ENCODE peak calls at places on chromosomes 16 and 17, in eight cellular contexts. One of them, this sample, is unnamed.

GRCh38 chr16:69566437-69567030 is 768 bp downstream of the NFAT5 start:
- DNase-seq in omental fat pad: no peak
- DNase-seq in stimulated activated CD8-positive, alpha-beta memory T cell treated with anti-CD3 and anti-CD28 coated beads, Interleukin-4, amount 100 ng/mL, for 4 hours: no peak
- DNase-seq in activated T-helper 1 cell treated with anti-CD3 and anti-CD28 coated beads, Interleukin-12 subunit alpha, Interleukin-12 subunit beta, Interleukin-2, Interleukin-4 antibody, amounts not matched to agents 30 ng/mL and 10 ng/mL and 1 ng/mL, durations not matched to agents 14 hours and 24 hours and 36 hours: peak; percentile 43
- DNase-seq in HTR-8/SVneo: peak; percentile 52
- DNase-seq in anterior cingulate cortex: peak; percentile 3
- DNase-seq in NCI-H1694 treated with DMSO at 0.1 percent for 48 hours: no peak
- DNase-seq in retina: peak; percentile 71
- DNase-seq in this sample: peak; percentile 64

GRCh38 chr17:81961087-81961514 is at the start of gene NOTUM:
- DNase-seq in NCI-H1694 treated with DMSO at 0.1 percent for 48 hours: no peak
- DNase-seq in stimulated activated CD8-positive, alpha-beta memory T cell treated with anti-CD3 and anti-CD28 coated beads, Interleukin-4, amount 100 ng/mL, for 4 hours: no peak
- DNase-seq in omental fat pad: no peak
- DNase-seq in anterior cingulate cortex: no peak
- DNase-seq in activated T-helper 1 cell treated with anti-CD3 and anti-CD28 coated beads, Interleukin-12 subunit alpha, Interleukin-12 subunit beta, Interleukin-2, Interleukin-4 antibody, amounts not matched to agents 30 ng/mL and 10 ng/mL and 1 ng/mL, durations not matched to agents 14 hours and 24 hours and 36 hours: no peak
- DNase-seq in retina: no peak
- DNase-seq in HTR-8/SVneo: no peak
- DNase-seq in this sample: no peak

GRCh38 chr16:28597692-28598261 is 927 bp upstream of the SULT1A2 start:
- DNase-seq in retina: peak; percentile 43
- DNase-seq in omental fat pad: no peak
- DNase-seq in NCI-H1694 treated with DMSO at 0.1 percent for 48 hours: no peak
- DNase-seq in anterior cingulate cortex: no peak
- DNase-seq in activated T-helper 1 cell treated with anti-CD3 and anti-CD28 coated beads, Interleukin-12 subunit alpha, Interleukin-12 subunit beta, Interleukin-2, Interleukin-4 antibody, amounts not matched to agents 30 ng/mL and 10 ng/mL and 1 ng/mL, durations not matched to agents 14 hours and 24 hours and 36 hours: no peak
- DNase-seq in HTR-8/SVneo: peak; percentile 25
- DNase-seq in stimulated activated CD8-positive, alpha-beta memory T cell treated with anti-CD3 and anti-CD28 coated beads, Interleukin-4, amount 100 ng/mL, for 4 hours: no peak
- DNase-seq in this sample: no peak

GRCh38 chr17:20852541-20853370 is 190.1 kb downstream of the USP22 start:
- DNase-seq in anterior cingulate cortex: no peak
- DNase-seq in omental fat pad: no peak
- DNase-seq in stimulated activated CD8-positive, alpha-beta memory T cell treated with anti-CD3 and anti-CD28 coated beads, Interleukin-4, amount 100 ng/mL, for 4 hours: no peak
- DNase-seq in retina: peak; percentile 87
- DNase-seq in HTR-8/SVneo: no peak
- DNase-seq in NCI-H1694 treated with DMSO at 0.1 percent for 48 hours: peak; percentile 40
- DNase-seq in activated T-helper 1 cell treated with anti-CD3 and anti-CD28 coated beads, Interleukin-12 subunit alpha, Interleukin-12 subunit beta, Interleukin-2, Interleukin-4 antibody, amounts not matched to agents 30 ng/mL and 10 ng/mL and 1 ng/mL, durations not matched to agents 14 hours and 24 hours and 36 hours: no peak
- DNase-seq in this sample: peak; percentile 63

GRCh38 chr17:50055055-50055425 is 870 bp upstream of the ITGA3 start:
- DNase-seq in omental fat pad: no peak
- DNase-seq in stimulated activated CD8-positive, alpha-beta memory T cell treated with anti-CD3 and anti-CD28 coated beads, Interleukin-4, amount 100 ng/mL, for 4 hours: no peak
- DNase-seq in anterior cingulate cortex: no peak
- DNase-seq in NCI-H1694 treated with DMSO at 0.1 percent for 48 hours: no peak
- DNase-seq in retina: no peak
- DNase-seq in activated T-helper 1 cell treated with anti-CD3 and anti-CD28 coated beads, Interleukin-12 subunit alpha, Interleukin-12 subunit beta, Interleukin-2, Interleukin-4 antibody, amounts not matched to agents 30 ng/mL and 10 ng/mL and 1 ng/mL, durations not matched to agents 14 hours and 24 hours and 36 hours: no peak
- DNase-seq in HTR-8/SVneo: no peak
- DNase-seq in this sample: peak; percentile 24

GRCh38 chr17:5592382-5592781 is 8.1 kb upstream of the NLRP1 start:
- DNase-seq in stimulated activated CD8-positive, alpha-beta memory T cell treated with anti-CD3 and anti-CD28 coated beads, Interleukin-4, amount 100 ng/mL, for 4 hours: no peak
- DNase-seq in omental fat pad: no peak
- DNase-seq in HTR-8/SVneo: peak; percentile 54
- DNase-seq in activated T-helper 1 cell treated with anti-CD3 and anti-CD28 coated beads, Interleukin-12 subunit alpha, Interleukin-12 subunit beta, Interleukin-2, Interleukin-4 antibody, amounts not matched to agents 30 ng/mL and 10 ng/mL and 1 ng/mL, durations not matched to agents 14 hours and 24 hours and 36 hours: no peak
- DNase-seq in NCI-H1694 treated with DMSO at 0.1 percent for 48 hours: peak; percentile 61
- DNase-seq in retina: peak; percentile 71
- DNase-seq in anterior cingulate cortex: no peak
- DNase-seq in this sample: peak; percentile 46

GRCh38 chr16:8619671-8620370 is 1.7 kb upstream of the METTL22 start:
- DNase-seq in activated T-helper 1 cell treated with anti-CD3 and anti-CD28 coated beads, Interleukin-12 subunit alpha, Interleukin-12 subunit beta, Interleukin-2, Interleukin-4 antibody, amounts not matched to agents 30 ng/mL and 10 ng/mL and 1 ng/mL, durations not matched to agents 14 hours and 24 hours and 36 hours: no peak
- DNase-seq in anterior cingulate cortex: no peak
- DNase-seq in retina: no peak
- DNase-seq in omental fat pad: no peak
- DNase-seq in NCI-H1694 treated with DMSO at 0.1 percent for 48 hours: no peak
- DNase-seq in HTR-8/SVneo: no peak
- DNase-seq in stimulated activated CD8-positive, alpha-beta memory T cell treated with anti-CD3 and anti-CD28 coated beads, Interleukin-4, amount 100 ng/mL, for 4 hours: no peak
- DNase-seq in this sample: no peak

GRCh38 chr17:17535957-17536356 is 39.8 kb upstream of the RASD1 start:
- DNase-seq in omental fat pad: no peak
- DNase-seq in stimulated activated CD8-positive, alpha-beta memory T cell treated with anti-CD3 and anti-CD28 coated beads, Interleukin-4, amount 100 ng/mL, for 4 hours: no peak
- DNase-seq in NCI-H1694 treated with DMSO at 0.1 percent for 48 hours: no peak
- DNase-seq in HTR-8/SVneo: no peak
- DNase-seq in anterior cingulate cortex: no peak
- DNase-seq in retina: no peak
- DNase-seq in activated T-helper 1 cell treated with anti-CD3 and anti-CD28 coated beads, Interleukin-12 subunit alpha, Interleukin-12 subunit beta, Interleukin-2, Interleukin-4 antibody, amounts not matched to agents 30 ng/mL and 10 ng/mL and 1 ng/mL, durations not matched to agents 14 hours and 24 hours and 36 hours: no peak
- DNase-seq in this sample: peak; percentile 79

GRCh38 chr16:49213594-49213993 is 68.0 kb downstream of the CBLN1 start:
- DNase-seq in omental fat pad: no peak
- DNase-seq in NCI-H1694 treated with DMSO at 0.1 percent for 48 hours: no peak
- DNase-seq in HTR-8/SVneo: no peak
- DNase-seq in anterior cingulate cortex: no peak
- DNase-seq in stimulated activated CD8-positive, alpha-beta memory T cell treated with anti-CD3 and anti-CD28 coated beads, Interleukin-4, amount 100 ng/mL, for 4 hours: no peak
- DNase-seq in retina: no peak
- DNase-seq in activated T-helper 1 cell treated with anti-CD3 and anti-CD28 coated beads, Interleukin-12 subunit alpha, Interleukin-12 subunit beta, Interleukin-2, Interleukin-4 antibody, amounts not matched to agents 30 ng/mL and 10 ng/mL and 1 ng/mL, durations not matched to agents 14 hours and 24 hours and 36 hours: no peak
- DNase-seq in this sample: no peak

GRCh38 chr16:86016201-86016965 is 117.4 kb downstream of the IRF8 start:
- DNase-seq in activated T-helper 1 cell treated with anti-CD3 and anti-CD28 coated beads, Interleukin-12 subunit alpha, Interleukin-12 subunit beta, Interleukin-2, Interleukin-4 antibody, amounts not matched to agents 30 ng/mL and 10 ng/mL and 1 ng/mL, durations not matched to agents 14 hours and 24 hours and 36 hours: peak; percentile 10
- DNase-seq in omental fat pad: no peak
- DNase-seq in HTR-8/SVneo: peak; percentile 74
- DNase-seq in retina: peak; percentile 68
- DNase-seq in stimulated activated CD8-positive, alpha-beta memory T cell treated with anti-CD3 and anti-CD28 coated beads, Interleukin-4, amount 100 ng/mL, for 4 hours: no peak
- DNase-seq in anterior cingulate cortex: no peak
- DNase-seq in NCI-H1694 treated with DMSO at 0.1 percent for 48 hours: peak; percentile 65
- DNase-seq in this sample: peak; percentile 77